ENCODE peak calls at places on chromosome 20, in seven cellular contexts. B is activated naive CD4-positive, alpha-beta T cell; F is posterior vena cava; H is effector CD4-positive, alpha-beta T cell; Z is cardiac muscle cell; A is BE2C; J is stimulated activated CD4-positive, alpha-beta T cell treated with anti-CD3 and anti-CD28 coated beads, Interleukin-1b, Interleukin-23, amount 100 ng/mL, for 1 hour. P is an unnamed sample.

GRCh38 chr20:316316-317068 is 8.9 kb upstream of the SOX12 start:
- DNase-seq in B (no peak), F (no peak), H (no peak), Z (no peak), A (no peak), J (no peak), P (no peak)

GRCh38 chr20:38338849-38339520 is 7.3 kb upstream of the LBP start:
- DNase-seq in B (no peak), F (no peak), H (no peak), Z (peak; percentile 53), A (no peak), J (no peak), P (no peak)

GRCh38 chr20:44856847-44857448 is 28.6 kb upstream of the YWHAB start:
- DNase-seq in B (no peak), F (no peak), H (no peak), Z (peak; percentile 4), A (no peak), J (no peak), P (no peak)

GRCh38 chr20:32823737-32824588 is 4.2 kb downstream of the MAPRE1 start:
- DNase-seq in B (no peak), F (no peak), H (no peak), Z (peak; percentile 36), A (no peak), J (no peak), P (no peak)

GRCh38 chr20:44571367-44571766 is 11.0 kb upstream of the PKIG start:
- DNase-seq in B (no peak), F (no peak), H (no peak), Z (no peak), A (no peak), J (no peak), P (no peak)

GRCh38 chr20:50153153-50153499 is 397 bp downstream of the PEDS1 start:
- DNase-seq in B (no peak), F (peak; percentile 83), H (no peak), Z (no peak), A (peak; percentile 32), J (no peak), P (no peak)

GRCh38 chr20:48051810-48052491 is 266.7 kb upstream of the SULF2 start:
- DNase-seq in B (no peak), F (no peak), H (no peak), Z (peak; percentile 94), A (peak; percentile 69), J (no peak), P (no peak)

GRCh38 chr20:22452442-22453011 is 131.8 kb downstream of the FOXA2 start:
- DNase-seq in B (no peak), F (no peak), H (no peak), Z (no peak), A (no peak), J (no peak), P (no peak)

GRCh38 chr20:2778602-2779321 is 21.7 kb downstream of the CPXM1 start:
- DNase-seq in B (no peak), F (no peak), H (no peak), Z (no peak), A (no peak), J (no peak), P (no peak)

GRCh38 chr20:53707341-53708102 is 113.9 kb upstream of the ZNF217 start:
- DNase-seq in B (no peak), F (no peak), H (no peak), Z (no peak), A (no peak), J (no peak), P (no peak)

GRCh38 chr20:57904706-57905105 is 194.9 kb upstream of the PMEPA1 start:
- DNase-seq in B (no peak), F (peak; percentile 32), H (no peak), Z (no peak), A (no peak), J (no peak), P (no peak)

P was measured in D721Med.